ENCODE peak calls at places on chromosome 18, in seven cellular contexts. One of them, this sample, is unnamed.

GRCh38 chr18:32048507-32049091 is 30.0 kb downstream of the RNF125 start:
- DNase-seq in stimulated activated CD4-positive, alpha-beta T cell treated with anti-CD3 and anti-CD28 coated beads, Interleukin-2, amount 100 ng/mL, for 48 hours: no peak
- DNase-seq in activated T-cell treated with anti-CD3 and anti-CD28 coated beads, Interleukin-2, amount 50 U/mL, for 24 hours: peak
- DNase-seq in astrocyte: no peak
- DNase-seq in SHP77: no peak
- DNase-seq in occipital lobe: no peak
- DNase-seq in coronary artery: no peak
- DNase-seq in this sample: peak

GRCh38 chr18:77080283-77080682 is 52.3 kb downstream of the MBP start:
- DNase-seq in occipital lobe: no peak
- DNase-seq in astrocyte: no peak
- DNase-seq in coronary artery: no peak
- DNase-seq in activated T-cell treated with anti-CD3 and anti-CD28 coated beads, Interleukin-2, amount 50 U/mL, for 24 hours: no peak
- DNase-seq in SHP77: peak
- DNase-seq in stimulated activated CD4-positive, alpha-beta T cell treated with anti-CD3 and anti-CD28 coated beads, Interleukin-2, amount 100 ng/mL, for 48 hours: no peak
- DNase-seq in this sample: no peak

GRCh38 chr18:63848159-63848558 is 39.3 kb upstream of the SERPINB2 start:
- DNase-seq in SHP77: peak
- DNase-seq in astrocyte: peak
- DNase-seq in stimulated activated CD4-positive, alpha-beta T cell treated with anti-CD3 and anti-CD28 coated beads, Interleukin-2, amount 100 ng/mL, for 48 hours: no peak
- DNase-seq in coronary artery: no peak
- DNase-seq in activated T-cell treated with anti-CD3 and anti-CD28 coated beads, Interleukin-2, amount 50 U/mL, for 24 hours: no peak
- DNase-seq in occipital lobe: no peak
- DNase-seq in this sample: no peak

GRCh38 chr18:8706981-8707940 is 1.9 kb downstream of the MTCL1 start:
- DNase-seq in occipital lobe: peak
- DNase-seq in astrocyte: peak
- DNase-seq in activated T-cell treated with anti-CD3 and anti-CD28 coated beads, Interleukin-2, amount 50 U/mL, for 24 hours: peak
- DNase-seq in SHP77: no peak
- DNase-seq in stimulated activated CD4-positive, alpha-beta T cell treated with anti-CD3 and anti-CD28 coated beads, Interleukin-2, amount 100 ng/mL, for 48 hours: no peak
- DNase-seq in coronary artery: no peak
- DNase-seq in this sample: peak

GRCh38 chr18:40855661-40856060 is 1099.4 kb upstream of the PIK3C3 start:
- DNase-seq in occipital lobe: no peak
- DNase-seq in coronary artery: no peak
- DNase-seq in stimulated activated CD4-positive, alpha-beta T cell treated with anti-CD3 and anti-CD28 coated beads, Interleukin-2, amount 100 ng/mL, for 48 hours: no peak
- DNase-seq in SHP77: no peak
- DNase-seq in activated T-cell treated with anti-CD3 and anti-CD28 coated beads, Interleukin-2, amount 50 U/mL, for 24 hours: no peak
- DNase-seq in astrocyte: no peak
- DNase-seq in this sample: no peak

GRCh38 chr18:62767321-62767720 is 52.0 kb downstream of the PHLPP1 start:
- DNase-seq in coronary artery: no peak
- DNase-seq in stimulated activated CD4-positive, alpha-beta T cell treated with anti-CD3 and anti-CD28 coated beads, Interleukin-2, amount 100 ng/mL, for 48 hours: no peak
- DNase-seq in SHP77: no peak
- DNase-seq in occipital lobe: no peak
- DNase-seq in activated T-cell treated with anti-CD3 and anti-CD28 coated beads, Interleukin-2, amount 50 U/mL, for 24 hours: no peak
- DNase-seq in astrocyte: peak
- DNase-seq in this sample: no peak

GRCh38 chr18:48952287-48953095 is 1.7 kb upstream of the SMAD7 start:
- DNase-seq in astrocyte: peak
- DNase-seq in occipital lobe: peak
- DNase-seq in SHP77: peak
- DNase-seq in stimulated activated CD4-positive, alpha-beta T cell treated with anti-CD3 and anti-CD28 coated beads, Interleukin-2, amount 100 ng/mL, for 48 hours: peak
- DNase-seq in coronary artery: peak
- DNase-seq in activated T-cell treated with anti-CD3 and anti-CD28 coated beads, Interleukin-2, amount 50 U/mL, for 24 hours: peak
- DNase-seq in this sample: no peak

GRCh38 chr18:34108206-34108605 is 116.5 kb downstream of the NOL4 start:
- DNase-seq in occipital lobe: no peak
- DNase-seq in astrocyte: no peak
- DNase-seq in stimulated activated CD4-positive, alpha-beta T cell treated with anti-CD3 and anti-CD28 coated beads, Interleukin-2, amount 100 ng/mL, for 48 hours: no peak
- DNase-seq in activated T-cell treated with anti-CD3 and anti-CD28 coated beads, Interleukin-2, amount 50 U/mL, for 24 hours: no peak
- DNase-seq in coronary artery: no peak
- DNase-seq in SHP77: no peak
- DNase-seq in this sample: no peak

GRCh38 chr18:77124452-77124922 is 8.1 kb downstream of the MBP start:
- DNase-seq in SHP77: no peak
- DNase-seq in occipital lobe: no peak
- DNase-seq in coronary artery: no peak
- DNase-seq in activated T-cell treated with anti-CD3 and anti-CD28 coated beads, Interleukin-2, amount 50 U/mL, for 24 hours: peak
- DNase-seq in stimulated activated CD4-positive, alpha-beta T cell treated with anti-CD3 and anti-CD28 coated beads, Interleukin-2, amount 100 ng/mL, for 48 hours: peak
- DNase-seq in astrocyte: no peak
- DNase-seq in this sample: no peak

GRCh38 chr18:47323158-47323557 is 71.7 kb upstream of the SKOR2 start:
- DNase-seq in SHP77: no peak
- DNase-seq in stimulated activated CD4-positive, alpha-beta T cell treated with anti-CD3 and anti-CD28 coated beads, Interleukin-2, amount 100 ng/mL, for 48 hours: no peak
- DNase-seq in astrocyte: peak
- DNase-seq in coronary artery: no peak
- DNase-seq in occipital lobe: no peak
- DNase-seq in activated T-cell treated with anti-CD3 and anti-CD28 coated beads, Interleukin-2, amount 50 U/mL, for 24 hours: no peak
- DNase-seq in this sample: no peak

GRCh38 chr18:55301836-55302235 is 286.2 kb downstream of the TCF4 start:
- DNase-seq in activated T-cell treated with anti-CD3 and anti-CD28 coated beads, Interleukin-2, amount 50 U/mL, for 24 hours: no peak
- DNase-seq in SHP77: no peak
- DNase-seq in occipital lobe: no peak
- DNase-seq in astrocyte: no peak
- DNase-seq in stimulated activated CD4-positive, alpha-beta T cell treated with anti-CD3 and anti-CD28 coated beads, Interleukin-2, amount 100 ng/mL, for 48 hours: no peak
- DNase-seq in coronary artery: no peak
- DNase-seq in this sample: no peak

GRCh38 chr18:25349926-25350560 is 1.9 kb downstream of the ZNF521 start:
- DNase-seq in astrocyte: no peak
- DNase-seq in occipital lobe: no peak
- DNase-seq in SHP77: no peak
- DNase-seq in coronary artery: no peak
- DNase-seq in activated T-cell treated with anti-CD3 and anti-CD28 coated beads, Interleukin-2, amount 50 U/mL, for 24 hours: peak
- DNase-seq in stimulated activated CD4-positive, alpha-beta T cell treated with anti-CD3 and anti-CD28 coated beads, Interleukin-2, amount 100 ng/mL, for 48 hours: no peak
- DNase-seq in this sample: peak